ENCODE peak calls at places on chromosome 16, in six cellular contexts. A is colonic mucosa, P is upper lobe of right lung, H is dorsolateral prefrontal cortex, N is substantia nigra, O is neuronal stem cell. S is an unnamed sample.

GRCh38 chr16:58426960-58427359 is 34.7 kb downstream of the GINS3 start:
- DNase-seq in A (no peak), O (no peak), H (no peak), N (no peak), P (no peak), S (peak; percentile 72)

GRCh38 chr16:57723170-57723569 is 12.4 kb upstream of the KATNB1 start:
- DNase-seq in P (no peak), N (no peak), H (no peak), O (no peak), A (no peak), S (no peak)

GRCh38 chr16:58411736-58412614 is 19.7 kb downstream of the GINS3 start:
- DNase-seq in P (no peak), O (no peak), N (no peak), H (no peak), A (no peak), S (no peak)

GRCh38 chr16:22727285-22728166 is 86.4 kb upstream of the HS3ST2 start:
- DNase-seq in P (no peak), A (no peak), O (no peak), H (no peak), N (no peak), S (no peak)

GRCh38 chr16:51753382-51753781 is 602.3 kb upstream of the SALL1 start:
- DNase-seq in H (no peak), A (no peak), O (no peak), N (no peak), P (no peak), S (no peak)

GRCh38 chr16:82031116-82032084 is 3.7 kb upstream of the HSD17B2 start:
- DNase-seq in A (peak; percentile 48), N (no peak), O (peak; percentile 33), H (no peak), P (no peak), S (no peak)

GRCh38 chr16:54031107-54031760 is 255.4 kb downstream of the IRX3 start:
- DNase-seq in A (no peak), H (no peak), O (no peak), P (no peak), N (no peak), S (no peak)

GRCh38 chr16:4383591-4384495 is 12.2 kb downstream of the VASN start:
- DNase-seq in A (no peak), O (no peak), P (no peak), H (no peak), N (no peak), S (no peak)

GRCh38 chr16:84449156-84450140 is 55.0 kb downstream of the MEAK7 start:
- DNase-seq in O (no peak), A (peak; percentile 61), H (no peak), N (no peak), P (peak; percentile 65), S (no peak)

GRCh38 chr16:57736419-57737281 is 1.1 kb downstream of the KATNB1 start:
- DNase-seq in P (peak; percentile 67), O (no peak), A (peak; percentile 72), N (no peak), H (peak; percentile 65), S (no peak)

GRCh38 chr16:72963508-72963907 is 84.4 kb downstream of the ZFHX3 start:
- DNase-seq in A (no peak), N (no peak), O (no peak), H (no peak), P (no peak), S (no peak)

GRCh38 chr16:4790871-4791270 is 2.7 kb upstream of the SEPTIN12 start:
- DNase-seq in A (no peak), O (no peak), H (no peak), P (no peak), N (no peak), S (no peak)

GRCh38 chr16:67936124-67936875 is at the start of gene PSMB10:
- DNase-seq in O (peak; percentile 37), H (no peak), N (peak; percentile 42), P (peak; percentile 78), A (peak; percentile 83), S (no peak)

GRCh38 chr16:55264949-55265348 is 59.1 kb upstream of the IRX6 start:
- DNase-seq in H (no peak), O (no peak), N (no peak), P (no peak), A (no peak), S (no peak)

GRCh38 chr16:74302341-74302740 is 5.7 kb downstream of the PSMD7 start:
- DNase-seq in N (no peak), A (no peak), P (no peak), O (no peak), H (no peak), S (no peak)

GRCh38 chr16:86062271-86062965 is 163.5 kb downstream of the IRF8 start:
- DNase-seq in P (no peak), N (no peak), A (no peak), H (no peak), O (no peak), S (no peak)

GRCh38 chr16:55297062-55297909 is 26.7 kb upstream of the IRX6 start:
- DNase-seq in N (no peak), O (no peak), H (no peak), A (no peak), P (no peak), S (no peak)

GRCh38 chr16:85569615-85570212 is 43.4 kb upstream of the GSE1 start:
- DNase-seq in H (no peak), N (no peak), P (no peak), O (no peak), A (no peak), S (no peak)

GRCh38 chr16:75494696-75495601 is at the start of gene CHST6:
- DNase-seq in O (peak; percentile 69), A (peak; percentile 43), P (no peak), N (peak; percentile 68), H (peak; percentile 77), S (peak; percentile 64)

GRCh38 chr16:67000384-67001158 is 12.2 kb downstream of the CES4A start:
- DNase-seq in N (peak; percentile 38), A (peak; percentile 52), H (peak; percentile 72), P (peak; percentile 91), O (no peak), S (peak; percentile 61)

GRCh38 chr16:50093607-50094570 is 28.1 kb downstream of the HEATR3 start:
- DNase-seq in H (peak; percentile 21), A (peak; percentile 48), O (no peak), P (peak; percentile 69), N (no peak), S (peak; percentile 74)

GRCh38 chr16:14172200-14172805 is 101.2 kb downstream of the MRTFB start:
- DNase-seq in O (no peak), A (no peak), H (no peak), P (no peak), N (no peak), S (no peak)

GRCh38 chr16:24975428-24975889 is 39.7 kb downstream of the ARHGAP17 start:
- DNase-seq in O (no peak), A (no peak), P (no peak), H (no peak), N (no peak), S (no peak)

GRCh38 chr16:24396350-24397271 is 140.5 kb downstream of the CACNG3 start:
- DNase-seq in O (no peak), A (no peak), P (no peak), N (no peak), H (no peak), S (no peak)

GRCh38 chr16:1532081-1532760 is 1.2 kb upstream of the TMEM204 start:
- DNase-seq in N (no peak), P (no peak), A (no peak), O (no peak), H (no peak), S (peak; percentile 70)
- H3K27ac ChIP-seq in N (no peak overlapping the region), P (peak overlapping the region; percentile 92), A (peak overlapping the region; percentile 81), O (no peak overlapping the region), H (no peak overlapping the region), S (peak overlapping the region; percentile 97)

GRCh38 chr16:88595101-88595500 is 24.9 kb downstream of the ZC3H18 start:
- DNase-seq in H (no peak), A (no peak), N (no peak), P (no peak), O (no peak), S (no peak)

GRCh38 chr16:88597856-88598491 is 27.8 kb downstream of the ZC3H18 start:
- DNase-seq in A (no peak), P (no peak), N (no peak), O (no peak), H (no peak), S (no peak)

GRCh38 chr16:88593910-88594309 is 23.7 kb downstream of the ZC3H18 start:
- DNase-seq in A (no peak), O (no peak), P (no peak), H (no peak), N (peak; percentile 39), S (no peak)

GRCh38 chr16:88596477-88596876 is 26.3 kb downstream of the ZC3H18 start:
- DNase-seq in O (no peak), N (no peak), A (no peak), H (no peak), P (no peak), S (no peak)

DNA sequence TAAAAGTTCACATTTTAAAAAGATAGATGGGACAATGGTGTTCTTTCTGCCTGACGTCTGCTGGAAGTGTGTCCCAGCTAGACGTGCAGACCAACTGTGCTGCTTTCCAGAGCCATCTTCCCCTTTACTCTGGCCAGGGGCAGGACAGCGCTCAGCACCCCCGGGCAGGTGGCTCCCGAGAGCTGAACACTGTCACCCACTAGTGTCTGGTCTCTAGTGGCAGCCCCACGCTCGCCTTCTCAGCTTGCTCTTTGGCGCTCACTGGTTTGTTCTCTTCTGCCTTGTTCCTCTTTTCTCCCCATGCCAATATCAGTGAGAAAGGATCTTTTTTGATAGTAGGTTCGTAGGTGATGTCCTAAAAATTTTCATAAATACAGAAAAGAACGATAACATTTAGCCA is 25.7 kb downstream of the ZC3H18 start:
- DNase-seq in A (no peak), O (no peak), H (no peak), P (no peak), N (no peak), S (no peak)
- H3K27ac ChIP-seq in A (no peak overlapping the region), O (no peak overlapping the region), H (peak overlapping the region; percentile 84), P (no peak overlapping the region), N (peak overlapping the region; percentile 81), S (no peak overlapping the region)

DNA sequence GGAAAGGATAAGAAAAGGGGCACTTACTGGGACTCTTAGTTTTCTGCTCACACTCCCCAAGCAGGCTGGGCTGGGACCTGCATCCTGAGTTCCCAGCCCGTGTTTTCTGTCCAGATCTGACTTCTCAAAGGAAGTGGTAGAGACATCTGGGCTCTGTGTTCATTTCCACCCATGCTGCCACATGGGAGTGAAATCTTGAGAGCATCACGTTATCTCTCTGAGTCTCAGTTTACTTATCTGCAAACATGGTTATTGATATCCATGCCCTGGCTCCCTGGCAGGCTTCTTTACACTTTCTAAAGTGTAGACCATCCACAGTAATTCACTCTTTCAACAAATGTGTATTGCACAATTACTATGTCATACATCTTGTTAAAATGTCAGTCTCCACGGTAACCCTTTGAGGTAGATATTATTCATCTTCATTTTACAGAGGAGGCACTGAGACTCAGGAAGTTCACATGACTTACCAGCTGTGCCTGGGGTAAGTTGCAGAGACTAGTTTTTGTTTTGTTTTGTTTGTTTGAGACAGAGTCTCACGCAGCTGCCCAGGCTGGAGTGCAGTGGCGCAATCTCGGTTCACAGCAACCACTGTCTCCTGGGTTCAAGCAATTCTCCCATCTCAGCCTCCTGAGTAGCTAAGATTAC is 3.4 kb downstream of the ZNF688 start:
- DNase-seq in O (no peak), H (no peak), P (no peak), N (no peak), A (no peak), S (no peak)
- H3K27ac ChIP-seq in O (no peak overlapping the region), H (no peak overlapping the region), P (no peak overlapping the region), N (no peak overlapping the region), A (peak overlapping the region; percentile 25), S (no peak overlapping the region)

DNA sequence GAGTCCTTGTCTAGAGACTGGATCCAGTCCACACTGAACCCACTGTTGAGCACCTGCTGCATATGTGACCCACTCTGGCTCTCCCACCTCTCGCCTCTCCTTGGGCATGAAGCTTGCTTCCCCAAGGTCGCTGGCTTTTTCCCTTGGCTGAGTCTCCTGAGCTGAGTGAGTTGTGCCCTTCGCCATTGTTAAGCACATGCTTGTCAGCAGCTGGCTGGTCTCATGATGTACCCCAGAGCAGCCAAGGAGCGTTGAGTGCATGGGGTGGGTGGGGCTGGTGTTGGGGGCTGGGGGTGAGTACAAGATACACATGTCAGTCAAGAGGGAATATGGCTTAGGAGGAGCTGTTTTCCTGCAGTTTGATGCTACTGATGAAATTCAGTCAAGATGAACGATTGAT is 165.6 kb downstream of the SNX29 start:
- DNase-seq in P (no peak), A (no peak), O (no peak), H (no peak), N (no peak), S (peak; percentile 37)
- H3K27ac ChIP-seq in P (no peak overlapping the region), A (no peak overlapping the region), O (no peak overlapping the region), H (no peak overlapping the region), N (no peak overlapping the region), S (no peak overlapping the region)